ENCODE peak calls at places on chromosomes 2 and 18, in nine cellular contexts. L is uterus; U is CD4-positive, alpha-beta T cell; E is Panc1; H is lower leg skin; Y is bronchial epithelial cell; D is CD8-positive, alpha-beta T cell; P is ascending aorta; Q is Calu3. J is an unnamed sample.
A peak's percentile ranks its signal among the peaks of the same experiment; 100 is the strongest.

GRCh38 chr2:25879133-25879730 is 945 bp upstream of the ASXL2 start:
- DNase-seq in L (no peak), U (no peak), E (peak; percentile 71), H (no peak), Y (peak; percentile 89), D (no peak), P (no peak), Q (no peak), J (no peak)

GRCh38 chr18:75784413-75784812 is 356.9 kb upstream of the SMIM21 start:
- DNase-seq in L (no peak), U (no peak), E (no peak), H (no peak), Y (no peak), D (no peak), P (no peak), Q (no peak), J (no peak)

GRCh38 chr2:26466662-26467310 is 11.1 kb downstream of the OTOF start:
- DNase-seq in L (no peak), U (no peak), E (no peak), H (no peak), Y (no peak), D (no peak), P (no peak), Q (no peak), J (no peak)

GRCh38 chr2:150339951-150340350 is 147.5 kb downstream of the RND3 start:
- DNase-seq in L (no peak), U (no peak), E (no peak), H (no peak), Y (no peak), D (no peak), P (no peak), Q (no peak), J (no peak)

GRCh38 chr2:119753041-119753929 is 6.4 kb upstream of the PTPN4 start:
- DNase-seq in L (no peak), U (peak; percentile 10), E (peak; percentile 52), H (no peak), Y (peak; percentile 61), D (peak; percentile 11), P (no peak), Q (peak; percentile 54), J (no peak)

GRCh38 chr2:162706770-162707169 is 131.8 kb downstream of the KCNH7 start:
- DNase-seq in L (no peak), U (no peak), E (no peak), H (no peak), Y (no peak), D (no peak), P (no peak), Q (no peak), J (no peak)

GRCh38 chr2:168770796-168771195 is 31.6 kb upstream of the NOSTRIN start:
- DNase-seq in L (no peak), U (no peak), E (no peak), H (no peak), Y (no peak), D (no peak), P (no peak), Q (no peak), J (no peak)

GRCh38 chr2:240931319-240931949 is 25.3 kb downstream of the CROCC2 start:
- DNase-seq in L (no peak), U (no peak), E (no peak), H (peak; percentile 80), Y (no peak), D (no peak), P (no peak), Q (no peak), J (peak; percentile 9)

GRCh38 chr2:219514196-219514761 is at the start of gene ASIC4:
- DNase-seq in L (no peak), U (no peak), E (no peak), H (no peak), Y (no peak), D (no peak), P (no peak), Q (no peak), J (no peak)

GRCh38 chr18:6022840-6023239 is 127.5 kb upstream of the TMEM200C start:
- DNase-seq in L (no peak), U (no peak), E (no peak), H (no peak), Y (no peak), D (no peak), P (no peak), Q (no peak), J (no peak)

GRCh38 chr2:18752022-18752493 is 162.7 kb upstream of the NT5C1B start:
- DNase-seq in L (no peak), U (no peak), E (no peak), H (no peak), Y (no peak), D (no peak), P (no peak), Q (no peak), J (no peak)

GRCh38 chr2:145744541-145745386 is 1224.8 kb upstream of the ZEB2 start:
- DNase-seq in L (no peak), U (no peak), E (no peak), H (no peak), Y (peak; percentile 98), D (no peak), P (no peak), Q (no peak), J (no peak)

GRCh38 chr2:241232736-241233575 is 44.5 kb downstream of the ANO7 start:
- DNase-seq in L (no peak), U (no peak), E (no peak), H (no peak), Y (no peak), D (no peak), P (no peak), Q (no peak), J (no peak)

GRCh38 chr2:161308178-161308955 is at the start of gene PSMD14:
- DNase-seq in L (peak; percentile 89), U (peak; percentile 81), E (peak; percentile 72), H (peak; percentile 98), Y (peak; percentile 90), D (peak; percentile 81), P (peak; percentile 81), Q (peak; percentile 92), J (peak; percentile 84)

GRCh38 chr2:161303535-161304050 is 4.6 kb upstream of the PSMD14 start:
- DNase-seq in L (no peak), U (no peak), E (no peak), H (no peak), Y (no peak), D (no peak), P (no peak), Q (no peak), J (no peak)

GRCh38 chr2:161307676-161308075 is 549 bp upstream of the PSMD14 start:
- DNase-seq in L (no peak), U (no peak), E (no peak), H (no peak), Y (peak; percentile 4), D (no peak), P (no peak), Q (no peak), J (no peak)

GRCh38 chr2:161306919-161307318 is 1.3 kb upstream of the PSMD14 start:
- DNase-seq in L (no peak), U (no peak), E (no peak), H (no peak), Y (no peak), D (no peak), P (no peak), Q (no peak), J (no peak)
- TF ChIP-seq CTCF in L (no peak), U (no peak), E (no peak), H (no peak), Y (no peak), D (no peak), P (no peak), Q (no peak), J (no peak)

GRCh38 chr2:175181104-175181876 is at the start of gene ATP5MC3:
- DNase-seq in L (peak; percentile 94), U (peak; percentile 87), E (no peak), H (peak; percentile 98), Y (peak; percentile 83), D (peak; percentile 85), P (peak; percentile 76), Q (peak; percentile 92), J (peak; percentile 83)

GRCh38 chr2:175183674-175184073 is 2.2 kb upstream of the ATP5MC3 start:
- DNase-seq in L (no peak), U (no peak), E (no peak), H (no peak), Y (no peak), D (no peak), P (no peak), Q (no peak), J (no peak)

GRCh38 chr2:175176624-175177023 is 4.9 kb downstream of the ATP5MC3 start:
- DNase-seq in L (no peak), U (no peak), E (no peak), H (no peak), Y (no peak), D (no peak), P (no peak), Q (no peak), J (no peak)

GRCh38 chr2:175181877-175182308 is 383 bp upstream of the ATP5MC3 start:
- DNase-seq in L (no peak), U (no peak), E (no peak), H (no peak), Y (no peak), D (no peak), P (no peak), Q (no peak), J (no peak)

GRCh38 chr2:175180701-175181103 is 808 bp downstream of the ATP5MC3 start:
- DNase-seq in L (no peak), U (peak; percentile 22), E (no peak), H (no peak), Y (peak; percentile 49), D (no peak), P (no peak), Q (peak; percentile 29), J (peak; percentile 29)
- TF ChIP-seq CTCF in L (no peak), U (no peak), E (no peak), H (no peak), Y (no peak), D (no peak), P (no peak), Q (no peak), J (no peak)

GRCh38 chr2:155256803-155257202 is 558.3 kb downstream of the KCNJ3 start:
- DNase-seq in L (no peak), U (no peak), E (no peak), H (no peak), Y (no peak), D (no peak), P (no peak), Q (no peak), J (no peak)
- TF ChIP-seq CTCF in L (no peak), U (no peak), E (no peak), H (no peak), Y (no peak), D (no peak), P (no peak), Q (no peak), J (no peak)

DNA sequence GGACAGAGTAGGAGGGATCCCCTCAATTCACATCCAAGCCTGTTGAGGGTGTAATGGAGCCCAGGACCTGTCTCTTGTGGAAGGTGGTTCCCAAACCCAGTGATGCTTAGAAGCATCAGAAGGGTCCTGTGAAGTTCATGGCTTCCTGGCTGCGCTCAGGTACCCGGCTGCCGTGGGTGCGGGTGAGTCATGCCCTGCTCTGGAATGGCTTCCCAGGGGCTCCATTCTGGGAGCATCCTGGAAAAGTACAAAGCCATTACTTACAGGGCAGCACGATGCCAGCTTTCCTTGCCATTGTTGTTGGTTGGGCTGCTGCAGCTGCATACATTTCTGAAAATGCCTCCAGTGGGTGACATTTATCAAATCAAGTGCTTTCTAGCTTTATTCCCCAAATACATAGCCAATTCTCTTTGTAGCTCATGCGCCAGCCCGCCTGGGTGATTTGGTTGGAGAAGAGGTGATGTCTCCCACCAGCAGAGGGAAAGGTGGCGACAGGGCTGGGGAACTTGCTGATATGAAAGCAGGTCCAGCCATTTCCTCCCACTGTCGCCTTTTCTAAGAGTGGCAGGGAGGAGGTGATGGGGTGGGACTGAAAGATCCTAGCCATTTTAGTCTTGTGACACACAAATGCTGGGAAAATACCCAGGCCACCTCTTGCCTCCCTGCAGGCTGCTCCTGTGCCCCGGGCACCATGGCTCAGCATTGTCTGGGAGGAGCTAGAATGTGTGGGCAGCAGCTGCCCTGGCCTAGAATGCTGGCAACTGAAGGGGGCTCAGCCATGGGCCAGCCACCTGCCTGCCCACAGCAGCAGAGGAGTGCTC is 65.9 kb upstream of the HPCAL1 start:
- DNase-seq in L (peak; percentile 17), U (no peak), E (no peak), H (no peak), Y (no peak), D (no peak), P (no peak), Q (no peak), J (no peak)
- TF ChIP-seq CTCF in L (no peak), U (no peak), E (no peak), H (no peak), Y (no peak), D (no peak), P (no peak), Q (no peak), J (no peak)

J was measured in natural killer cell.